ENCODE peak calls at places on chromosome 5, in eight cellular contexts. F is astrocyte; E is A549; C is stomach; Q is SK-N-SH; R is astrocyte of the spinal cord; L is CD8-positive, alpha-beta T cell; B is brain microvascular endothelial cell. S is an unnamed sample.

GRCh38 chr5:176447538-176447981 is 625 bp upstream of the FAF2 start:
- DNase-seq in F (no peak), L (no peak), C (no peak), B (no peak), E (no peak), Q (peak), R (no peak), S (no peak)

GRCh38 chr5:32753051-32753450 is 41.9 kb downstream of the NPR3 start:
- DNase-seq in B (no peak), C (no peak), Q (no peak), R (no peak), F (peak), L (no peak), E (no peak), S (no peak)

GRCh38 chr5:137737349-137738256 is 1.7 kb upstream of the KLHL3 start:
- DNase-seq in B (peak), E (no peak), R (peak), Q (no peak), L (peak), C (peak), F (peak), S (no peak)

GRCh38 chr5:132695956-132696355 is 22.2 kb downstream of the IL4 start:
- DNase-seq in F (no peak), E (no peak), L (no peak), C (no peak), Q (no peak), B (no peak), R (no peak), S (no peak)

GRCh38 chr5:68180286-68181038 is 35.1 kb upstream of the PIK3R1 start:
- DNase-seq in R (no peak), C (no peak), Q (no peak), E (no peak), L (no peak), F (no peak), B (no peak), S (no peak)

GRCh38 chr5:98433022-98433421 is 340.4 kb upstream of the RGMB start:
- DNase-seq in B (no peak), Q (no peak), F (no peak), R (no peak), C (no peak), L (no peak), E (no peak), S (no peak)

GRCh38 chr5:177362102-177362868 is 4.6 kb downstream of the RGS14 start:
- DNase-seq in E (no peak), L (no peak), F (no peak), R (no peak), C (peak), Q (no peak), B (no peak), S (no peak)

GRCh38 chr5:82330506-82330905 is 52.4 kb upstream of the RPS23 start:
- DNase-seq in R (no peak), Q (no peak), C (no peak), L (no peak), E (no peak), B (no peak), F (no peak), S (no peak)

GRCh38 chr5:5348135-5348534 is 74.3 kb upstream of the ICE1 start:
- DNase-seq in Q (no peak), C (no peak), B (no peak), R (no peak), E (no peak), F (no peak), L (no peak), S (peak)

GRCh38 chr5:126403871-126404270 is 19.3 kb upstream of the GRAMD2B start:
- DNase-seq in B (no peak), E (no peak), Q (no peak), F (peak), L (no peak), R (peak), C (no peak), S (no peak)

GRCh38 chr5:103407399-103407798 is 148.8 kb downstream of the MACIR start:
- DNase-seq in E (no peak), B (no peak), F (peak), R (peak), L (no peak), C (no peak), Q (no peak), S (no peak)

GRCh38 chr5:154943527-154943926 is 2.7 kb downstream of the MRPL22 start:
- DNase-seq in E (no peak), Q (no peak), B (no peak), C (no peak), R (no peak), F (no peak), L (no peak), S (no peak)

GRCh38 chr5:154948313-154948712 is 7.4 kb downstream of the MRPL22 start:
- DNase-seq in E (no peak), F (no peak), B (no peak), C (no peak), Q (no peak), R (no peak), L (no peak), S (no peak)

GRCh38 chr5:154944716-154945115 is 3.8 kb downstream of the MRPL22 start:
- DNase-seq in C (no peak), Q (no peak), L (no peak), F (no peak), B (no peak), E (no peak), R (no peak), S (no peak)

GRCh38 chr5:154947778-154948177 is 6.9 kb downstream of the MRPL22 start:
- DNase-seq in E (no peak), C (no peak), B (no peak), L (no peak), Q (no peak), F (no peak), R (no peak), S (no peak)

GRCh38 chr5:154945695-154946301 is 4.9 kb downstream of the MRPL22 start:
- DNase-seq in Q (peak), R (peak), B (no peak), C (no peak), L (no peak), F (no peak), E (peak), S (peak)
- TF ChIP-seq CTCF in Q (peak), R (peak), B (peak), C (peak), L (peak), F (peak), E (peak), S (peak)

GRCh38 chr5:91282210-91282609 is 100.9 kb downstream of the ARRDC3 start:
- DNase-seq in L (no peak), E (no peak), B (no peak), C (no peak), R (no peak), Q (no peak), F (no peak), S (no peak)

GRCh38 chr5:91281409-91281808 is 101.7 kb downstream of the ARRDC3 start:
- DNase-seq in R (peak), L (no peak), Q (no peak), E (peak), F (peak), B (no peak), C (no peak), S (peak)

GRCh38 chr5:91277840-91278239 is 105.3 kb downstream of the ARRDC3 start:
- DNase-seq in B (no peak), Q (no peak), R (no peak), F (peak), C (no peak), L (no peak), E (no peak), S (no peak)

GRCh38 chr5:91280942-91281269 is 102.2 kb downstream of the ARRDC3 start:
- DNase-seq in E (no peak), L (no peak), Q (no peak), B (no peak), F (no peak), R (no peak), C (no peak), S (no peak)

GRCh38 chr5:91280062-91280941 is 102.8 kb downstream of the ARRDC3 start:
- DNase-seq in B (peak), C (peak), L (peak), R (peak), Q (peak), F (peak), E (peak), S (peak)
- TF ChIP-seq CTCF in B (peak), C (no peak), L (no peak), R (no peak), Q (peak), F (no peak), E (no peak), S (no peak)

GRCh38 chr5:141558150-141558549 is 60.6 kb downstream of the DIAPH1 start:
- DNase-seq in B (no peak), L (no peak), R (no peak), F (peak), C (no peak), Q (no peak), E (no peak), S (no peak)

GRCh38 chr5:141560141-141560540 is 58.7 kb downstream of the DIAPH1 start:
- DNase-seq in F (peak), B (no peak), Q (no peak), R (no peak), E (no peak), C (no peak), L (no peak), S (no peak)

GRCh38 chr5:141559481-141559880 is 59.3 kb downstream of the DIAPH1 start:
- DNase-seq in Q (no peak), F (peak), E (no peak), R (peak), C (no peak), L (no peak), B (peak), S (no peak)

GRCh38 chr5:141557681-141558136 is 61.1 kb downstream of the DIAPH1 start:
- DNase-seq in Q (peak), C (peak), R (peak), F (peak), B (peak), E (peak), L (peak), S (peak)

DNA sequence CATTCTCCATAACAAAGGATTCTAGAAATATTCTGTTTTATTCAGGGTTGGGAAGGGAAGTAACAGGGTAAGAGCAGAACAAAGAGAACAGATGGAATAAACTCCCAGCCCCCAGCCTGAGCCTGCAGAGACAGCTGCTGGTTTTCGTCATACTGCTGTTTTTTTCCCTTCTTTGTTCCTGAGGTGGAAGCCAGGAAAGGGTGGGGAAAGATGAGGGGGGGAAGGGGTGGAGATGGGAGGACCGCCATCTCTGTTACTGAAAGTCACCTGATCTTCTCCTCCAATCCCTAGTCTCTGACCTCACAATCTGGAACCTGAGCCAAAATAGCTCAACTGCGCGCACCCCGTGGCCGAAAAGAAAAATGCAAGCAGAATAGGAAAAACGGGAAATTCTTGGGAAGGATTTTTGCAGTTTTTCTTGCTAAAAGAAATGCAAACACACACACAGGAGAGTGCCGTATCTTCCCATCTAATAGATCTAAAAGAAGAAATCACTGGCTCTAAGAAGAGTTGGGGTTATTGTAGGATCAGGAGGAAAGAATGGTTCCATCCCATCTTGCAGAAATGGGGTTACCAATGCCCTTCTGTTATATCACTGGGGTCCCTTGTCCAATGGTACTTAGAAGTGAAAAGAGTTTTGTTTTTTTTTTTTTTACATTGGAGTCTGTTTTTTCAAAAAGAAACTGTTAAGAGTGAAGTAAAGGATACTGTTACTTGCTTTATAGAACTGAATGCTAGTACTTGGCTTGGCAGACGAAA is 57.9 kb downstream of the DIAPH1 start:
- DNase-seq in B (peak), Q (peak), E (peak), F (peak), C (peak), R (peak), L (no peak), S (no peak)
- TF ChIP-seq CTCF in B (peak), Q (peak), E (peak), F (peak), C (peak), R (peak), L (no peak), S (no peak)

DNA sequence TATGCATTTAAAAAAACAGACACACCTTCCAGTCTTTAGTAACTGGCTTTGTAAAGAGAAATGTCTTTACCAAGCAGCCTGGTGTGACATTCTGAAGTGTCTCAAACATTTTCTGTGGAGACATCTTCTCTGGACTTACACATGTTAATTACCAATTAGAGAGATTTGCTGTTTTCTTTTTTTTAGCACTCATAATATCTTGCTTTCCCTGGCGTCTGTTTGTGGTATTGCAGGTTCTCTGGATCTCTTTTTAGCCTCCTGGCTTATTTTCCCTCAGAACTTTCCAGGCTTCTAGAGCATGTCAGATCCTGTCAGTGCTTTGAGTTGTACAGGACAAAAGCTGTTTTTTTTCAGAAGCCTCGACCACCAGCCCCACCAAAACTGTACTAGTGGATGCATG is 92.5 kb downstream of the MSX2 start:
- DNase-seq in R (no peak), C (no peak), F (no peak), E (no peak), Q (no peak), L (no peak), B (no peak), S (no peak)
- TF ChIP-seq CTCF in R (peak), C (no peak), F (peak), E (no peak), Q (peak), L (no peak), B (peak), S (no peak)

GRCh38 chr5:78546597-78546996 is 102.0 kb downstream of the LHFPL2 start:
- DNase-seq in C (no peak), F (no peak), R (no peak), B (no peak), E (no peak), L (no peak), Q (no peak), S (no peak)

GRCh38 chr5:78545406-78545805 is 103.2 kb downstream of the LHFPL2 start:
- DNase-seq in F (no peak), Q (no peak), L (no peak), C (no peak), R (no peak), B (no peak), E (no peak), S (no peak)

GRCh38 chr5:78543292-78543691 is 105.3 kb downstream of the LHFPL2 start:
- DNase-seq in C (no peak), R (no peak), E (no peak), L (no peak), Q (no peak), B (no peak), F (no peak), S (no peak)

GRCh38 chr5:78543916-78544315 is 104.7 kb downstream of the LHFPL2 start:
- DNase-seq in L (no peak), E (no peak), C (no peak), R (no peak), F (no peak), B (no peak), Q (no peak), S (no peak)

DNA sequence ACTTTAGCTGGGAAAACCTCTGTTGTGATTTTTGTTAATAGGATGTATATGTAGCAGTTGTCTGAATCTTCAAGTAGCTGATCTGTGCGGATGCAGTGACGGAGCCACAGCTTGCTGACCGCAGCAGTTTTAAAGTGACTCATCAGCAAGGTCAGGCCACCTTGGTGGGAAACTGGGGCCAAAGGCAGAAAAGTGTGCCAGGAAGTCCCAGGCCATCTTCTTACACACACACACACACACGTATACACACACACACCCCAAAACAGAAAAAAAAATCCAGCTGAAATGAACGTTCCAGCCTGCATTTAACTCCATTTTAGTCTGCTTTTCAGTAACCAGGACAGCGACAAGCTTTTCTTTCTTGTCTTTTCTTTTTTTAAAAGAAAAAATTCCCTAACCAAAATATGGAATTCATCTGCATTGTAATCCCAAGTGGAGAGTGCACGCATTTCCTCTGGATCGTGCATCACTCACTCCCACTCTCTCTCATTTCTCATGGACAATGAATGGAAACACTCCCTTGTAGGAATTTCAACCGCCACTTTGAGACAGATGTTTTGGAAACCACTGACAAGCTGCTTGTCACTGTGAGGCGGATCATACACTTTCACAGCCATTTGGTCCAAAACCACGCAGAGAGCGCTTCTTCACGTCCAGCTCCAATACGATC is 103.9 kb downstream of the LHFPL2 start:
- DNase-seq in F (peak), C (no peak), Q (no peak), B (peak), R (peak), L (no peak), E (no peak), S (no peak)
- TF ChIP-seq CTCF in F (no peak), C (no peak), Q (no peak), B (no peak), R (no peak), L (no peak), E (no peak), S (no peak)

GRCh38 chr5:133697536-133698258 is 85.4 kb upstream of the FSTL4 start:
- DNase-seq in C (peak), L (no peak), E (no peak), B (no peak), F (no peak), R (no peak), Q (no peak), S (no peak)

GRCh38 chr5:133696782-133697507 is 84.6 kb upstream of the FSTL4 start:
- DNase-seq in F (no peak), L (peak), R (no peak), C (no peak), E (no peak), Q (no peak), B (no peak), S (no peak)

GRCh38 chr5:133694181-133694831 is 82.0 kb upstream of the FSTL4 start:
- DNase-seq in C (no peak), F (no peak), R (no peak), B (no peak), Q (no peak), E (no peak), L (no peak), S (no peak)

GRCh38 chr5:133698259-133698554 is 85.9 kb upstream of the FSTL4 start:
- DNase-seq in C (no peak), B (no peak), L (no peak), R (no peak), E (no peak), F (no peak), Q (no peak), S (no peak)

DNA sequence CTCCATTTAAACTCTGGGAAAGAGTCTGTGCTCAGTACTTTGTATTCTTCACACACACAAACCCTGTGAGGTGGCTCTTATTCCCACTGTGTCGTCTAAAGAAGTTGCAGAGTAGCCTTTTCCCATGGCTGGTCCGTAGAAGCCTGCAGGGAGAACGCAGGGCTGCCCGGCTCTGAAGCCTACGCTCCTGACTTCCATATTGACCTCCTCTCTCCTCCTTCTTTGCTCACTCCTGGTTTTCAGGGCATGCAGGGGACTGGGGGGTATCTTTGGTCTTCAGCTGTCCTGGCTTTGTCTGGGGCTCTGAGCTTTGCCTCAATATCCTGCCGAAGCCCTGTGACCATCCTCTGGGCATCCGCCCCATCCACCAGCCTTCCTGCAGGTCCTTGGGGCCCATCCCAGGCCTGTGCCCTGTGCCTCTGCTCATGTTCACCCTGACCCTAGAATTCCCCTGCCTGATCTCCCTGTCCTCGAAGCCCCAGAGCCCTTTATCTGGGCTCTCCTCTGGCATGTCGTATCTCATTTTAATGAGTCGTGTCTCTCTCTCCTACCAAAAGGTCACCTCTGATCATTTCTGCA is 83.8 kb upstream of the FSTL4 start:
- DNase-seq in Q (no peak), E (no peak), C (no peak), R (no peak), L (no peak), B (no peak), F (no peak), S (no peak)
- TF ChIP-seq CTCF in Q (no peak), E (no peak), C (no peak), R (no peak), L (no peak), B (no peak), F (no peak), S (no peak)